ENCODE peak calls at places on chromosomes 3 and 15, in six cellular contexts. W, U, R, A, I and G are unnamed samples.

GRCh38 chr15:51561271-51561670 is 61.3 kb downstream of the DMXL2 start:
- DNase-seq in U (no peak), A (no peak), R (no peak), I (no peak), W (no peak), G (no peak)

GRCh38 chr3:182450942-182451607 is 342.2 kb upstream of the ATP11B start:
- DNase-seq in W (no peak), A (no peak), R (no peak), U (no peak), I (no peak), G (no peak)

GRCh38 chr15:98413973-98414546 is 234.3 kb upstream of the IGF1R start:
- DNase-seq in I (peak; percentile 34), U (no peak), W (no peak), R (peak; percentile 44), A (no peak), G (peak; percentile 73)

GRCh38 chr15:101242160-101242998 is 9.5 kb downstream of the CHSY1 start:
- DNase-seq in R (no peak), U (peak; percentile 64), I (no peak), A (no peak), W (no peak), G (no peak)

GRCh38 chr3:37014620-37015019 is 21.3 kb downstream of the MLH1 start:
- DNase-seq in W (no peak), I (peak; percentile 90), R (no peak), U (no peak), A (no peak), G (peak; percentile 70)

GRCh38 chr3:4821331-4821730 is 157.9 kb upstream of the BHLHE40 start:
- DNase-seq in I (no peak), W (no peak), A (no peak), U (no peak), R (no peak), G (no peak)

GRCh38 chr3:134333522-134334181 is 40.6 kb downstream of the AMOTL2 start:
- DNase-seq in I (no peak), W (no peak), A (no peak), R (no peak), U (peak; percentile 69), G (no peak)

GRCh38 chr3:68996356-68996995 is 17.0 kb downstream of the EOGT start:
- DNase-seq in R (no peak), I (no peak), W (no peak), A (no peak), U (no peak), G (no peak)

GRCh38 chr3:162437480-162437879 is 940.9 kb downstream of the OTOL1 start:
- DNase-seq in W (no peak), R (no peak), I (no peak), A (no peak), U (no peak), G (no peak)

GRCh38 chr15:69743091-69743490 is 290.5 kb downstream of the RPLP1 start:
- DNase-seq in I (no peak), A (no peak), W (no peak), R (no peak), U (no peak), G (no peak)

GRCh38 chr3:178406206-178406605 is 130.0 kb upstream of the KCNMB2 start:
- DNase-seq in A (no peak), U (no peak), W (no peak), R (no peak), I (no peak), G (no peak)

GRCh38 chr3:43423142-43423541 is 136.8 kb downstream of the SNRK start:
- DNase-seq in I (peak; percentile 48), U (peak; percentile 83), R (peak; percentile 17), A (no peak), W (peak; percentile 92), G (no peak)

GRCh38 chr3:78659386-78659987 is 1108.3 kb downstream of the ROBO1 start:
- DNase-seq in U (no peak), W (no peak), I (no peak), R (no peak), A (peak; percentile 71), G (no peak)

GRCh38 chr3:9433884-9434521 is 36.6 kb downstream of the SETD5 start:
- DNase-seq in R (no peak), A (no peak), I (no peak), U (no peak), W (no peak), G (no peak)

GRCh38 chr3:9422712-9423424 is 25.5 kb downstream of the SETD5 start:
- DNase-seq in A (peak; percentile 97), W (peak; percentile 91), I (peak; percentile 86), R (peak; percentile 54), U (peak; percentile 93), G (peak; percentile 88)

GRCh38 chr3:9430733-9431132 is 33.3 kb downstream of the SETD5 start:
- DNase-seq in U (no peak), W (no peak), R (no peak), I (no peak), A (no peak), G (no peak)

DNA sequence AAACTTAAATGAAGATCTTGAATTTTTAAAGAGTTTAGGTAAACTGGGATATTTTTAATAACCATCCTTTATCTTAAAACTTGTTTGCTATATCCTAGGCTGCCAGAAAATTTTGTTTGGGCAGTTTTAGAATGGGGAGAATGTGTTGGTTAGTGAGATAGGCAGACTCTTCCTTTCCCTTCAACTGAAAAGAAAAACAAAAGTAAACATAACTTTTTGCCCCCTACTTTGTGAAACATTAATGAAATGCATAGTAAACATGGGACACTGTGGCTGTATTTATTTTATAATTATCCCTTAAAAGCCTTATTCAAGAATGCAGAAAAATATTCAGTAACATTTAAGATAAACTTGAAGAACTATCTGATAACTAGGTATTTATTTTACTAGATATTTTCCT is 31.0 kb downstream of the SETD5 start:
- DNase-seq in I (no peak), A (no peak), R (no peak), W (no peak), U (no peak), G (no peak)
- H3K36me3 ChIP-seq in I (peaks cover 90% of the 10 kb centered on the region), A (peaks cover 65% of the 10 kb centered on the region), R (peaks cover 82% of the 10 kb centered on the region), W (peaks cover 6% of the 10 kb centered on the region), U (peaks cover 66% of the 10 kb centered on the region), G (peaks cover 69% of the 10 kb centered on the region)

DNA sequence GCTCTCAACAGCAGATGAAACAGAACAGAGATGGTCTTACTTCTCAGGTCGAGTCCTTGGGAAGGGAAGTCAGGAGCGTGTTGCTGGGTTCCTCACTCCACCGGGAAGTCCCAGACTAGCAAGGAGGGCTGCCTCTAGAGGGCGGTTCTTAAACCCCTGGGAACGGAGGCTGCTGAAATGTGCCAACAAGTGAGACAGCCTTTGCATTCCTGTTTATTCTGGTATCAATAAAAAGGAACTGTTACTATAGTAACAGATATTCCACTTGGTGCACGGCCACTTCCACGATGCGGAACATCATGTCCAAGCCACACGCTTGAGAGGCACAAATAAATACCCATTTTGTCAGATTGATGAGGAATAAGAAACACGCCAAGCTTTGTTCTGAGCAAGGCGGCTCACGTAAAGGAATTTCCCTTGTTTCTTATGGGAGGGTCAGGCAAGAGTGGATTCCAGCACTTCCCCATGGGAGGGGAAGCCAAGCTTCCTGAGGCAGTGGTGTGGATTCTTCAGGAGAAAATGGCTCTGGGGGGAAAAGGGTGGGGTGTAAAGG is at the start of gene FAM107A:
- DNase-seq in A (peak; percentile 67), I (peak; percentile 76), U (peak; percentile 76), W (peak; percentile 60), R (no peak), G (peak; percentile 88)
- TF ChIP-seq CTCF in A (peak; percentile 27), I (peak; percentile 29), U (no peak), W (no peak), R (no peak), G (no peak)

DNA sequence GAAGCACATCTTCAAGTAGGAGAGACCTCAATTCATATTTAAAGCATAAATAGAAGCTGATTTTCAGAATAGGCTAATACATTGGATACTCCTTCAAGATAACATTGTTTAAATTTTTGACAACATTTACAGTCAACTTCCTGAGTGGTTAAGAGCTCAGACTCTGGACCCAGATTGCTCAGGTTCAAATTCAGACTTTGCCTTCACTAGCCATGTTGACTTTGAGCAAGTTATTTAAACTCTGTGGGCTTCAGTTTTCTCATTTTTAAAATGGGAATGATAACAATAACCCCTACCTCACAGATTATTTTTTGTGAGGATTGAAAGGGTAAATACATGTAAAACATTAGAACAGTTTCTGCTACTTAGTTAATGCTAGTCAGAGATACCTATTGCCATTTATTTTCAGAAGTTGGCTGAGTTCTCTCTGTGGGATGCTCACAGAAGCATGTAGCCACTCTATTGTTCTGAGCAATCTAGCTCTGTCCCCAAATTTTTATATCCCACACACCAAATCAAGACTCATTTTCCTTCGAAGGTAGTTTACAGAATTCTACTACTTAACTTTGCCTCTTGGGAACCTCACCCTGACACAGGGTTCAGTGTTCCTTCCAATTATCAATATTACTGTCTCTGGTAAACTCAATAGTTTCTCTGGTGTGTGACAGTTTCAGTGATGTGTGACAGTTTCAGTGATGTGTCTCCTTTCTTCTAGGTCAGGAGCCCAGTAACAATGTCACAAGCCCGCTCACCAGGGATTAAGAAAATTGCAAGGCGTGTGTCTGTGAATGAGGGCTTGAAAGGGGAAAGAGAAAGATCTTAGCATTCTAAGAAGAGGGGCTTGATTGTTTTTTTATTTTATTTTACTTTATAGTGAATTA is 79.4 kb upstream of the OSTN start:
- DNase-seq in R (no peak), I (no peak), W (no peak), A (no peak), U (no peak), G (no peak)
- H3K27ac ChIP-seq in R (no peak overlapping the region), I (no peak overlapping the region), W (no peak overlapping the region), A (no peak overlapping the region), U (no peak overlapping the region), G (no peak overlapping the region)

GRCh38 chr3:101689291-101689690 is 2.8 kb upstream of the RPL24 start:
- DNase-seq in R (no peak), W (no peak), A (no peak), U (no peak), I (no peak), G (no peak)

GRCh38 chr3:101687142-101687931 is 819 bp upstream of the RPL24 start:
- DNase-seq in I (no peak), A (no peak), R (no peak), U (no peak), W (no peak), G (no peak)

GRCh38 chr3:101685050-101685400 is 1.5 kb downstream of the RPL24 start:
- DNase-seq in W (no peak), R (no peak), A (no peak), U (no peak), I (no peak), G (no peak)

GRCh38 chr3:101690972-101691371 is 4.5 kb upstream of the RPL24 start:
- DNase-seq in U (no peak), A (no peak), I (no peak), W (no peak), R (no peak), G (no peak)

GRCh38 chr3:101685870-101686307 is 629 bp downstream of the RPL24 start:
- DNase-seq in A (no peak), W (no peak), I (no peak), R (no peak), U (no peak), G (no peak)
- H3K36me3 ChIP-seq in A (peaks cover 48% of the 10 kb centered on the region), W (peaks cover 10% of the 10 kb centered on the region), I (peaks cover 49% of the 10 kb centered on the region), R (peaks cover 47% of the 10 kb centered on the region), U (peaks cover 48% of the 10 kb centered on the region), G (peaks cover 46% of the 10 kb centered on the region)

GRCh38 chr3:45654344-45654934 is 34.8 kb upstream of the SACM1L start:
- DNase-seq in W (no peak), R (no peak), I (no peak), A (no peak), U (peak; percentile 81), G (no peak)
- TF ChIP-seq CTCF in W (no peak), R (no peak), I (no peak), A (no peak), U (no peak), G (no peak)

DNA sequence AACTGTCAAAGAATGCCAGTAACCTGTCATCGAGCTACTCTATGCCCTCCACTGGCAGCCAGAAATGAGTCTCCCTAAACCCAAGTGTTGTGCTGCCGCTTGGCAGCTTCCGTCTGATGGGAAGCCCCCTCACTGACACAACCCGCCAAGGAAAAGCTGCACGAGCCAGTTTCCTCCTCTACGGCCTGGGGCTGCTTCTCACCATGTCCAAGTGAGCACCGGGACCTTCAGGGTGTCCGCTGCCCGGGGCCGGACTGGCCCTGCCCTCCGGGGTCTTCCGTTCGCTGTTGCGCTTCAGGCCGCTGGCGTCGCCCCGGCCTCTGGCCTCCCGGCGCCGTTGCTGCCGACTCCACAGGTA is 486 bp downstream of the TOMM70 start:
- DNase-seq in R (no peak), A (no peak), I (peak; percentile 28), U (no peak), W (peak; percentile 13), G (no peak)
- H3K27ac ChIP-seq in R (peak overlapping the region; percentile 96), A (peak overlapping the region; percentile 92), I (peak overlapping the region; percentile 96), U (peak overlapping the region; percentile 90), W (peak overlapping the region; percentile 80), G (peak overlapping the region; percentile 91)